ENCODE peak calls at places on chromosomes 7 and 10, in seven cellular contexts. I is IMR-90, B is trophoblast cell, F is neuronal stem cell, M is mesenchymal stem cell, G is mesendoderm, Q is H1. T is an unnamed sample.

GRCh38 chr7:7772385-7772784 is 54.0 kb upstream of the RPA3 start:
- DNase-seq in B (no peak), G (no peak), I (peak; percentile 67), F (no peak), M (peak; percentile 63), Q (no peak), T (no peak)

GRCh38 chr10:12965571-12965970 is 35.9 kb downstream of the CCDC3 start:
- DNase-seq in B (no peak), I (peak; percentile 49), Q (no peak), G (no peak), F (no peak), M (peak; percentile 77), T (no peak)

GRCh38 chr7:106305732-106306131 is 20.9 kb upstream of the NAMPT start:
- DNase-seq in M (no peak), I (no peak), Q (no peak), F (no peak), B (no peak), G (no peak), T (no peak)

GRCh38 chr10:32957341-32958084 is 517 bp downstream of the ITGB1 start:
- DNase-seq in F (peak; percentile 45), I (no peak), M (no peak), G (peak; percentile 64), B (peak; percentile 51), Q (no peak), T (peak; percentile 66)

GRCh38 chr7:25173184-25173583 is 48.1 kb upstream of the CYCS start:
- DNase-seq in F (no peak), M (no peak), I (no peak), Q (no peak), G (no peak), B (no peak), T (no peak)

GRCh38 chr10:34565934-34566333 is 249.2 kb downstream of the PARD3 start:
- DNase-seq in Q (no peak), M (no peak), I (peak; percentile 25), F (no peak), G (peak; percentile 52), B (no peak), T (no peak)

GRCh38 chr10:36578306-36578705 is 547.1 kb upstream of the ANKRD30A start:
- DNase-seq in G (no peak), Q (no peak), B (no peak), I (peak; percentile 88), M (peak; percentile 22), F (no peak), T (no peak)

GRCh38 chr10:124062390-124062789 is 31.0 kb downstream of the CHST15 start:
- DNase-seq in M (no peak), F (no peak), I (no peak), B (no peak), G (no peak), Q (no peak), T (no peak)

GRCh38 chr10:102814873-102815661 is 22.1 kb downstream of the CYP17A1 start:
- DNase-seq in Q (no peak), B (peak; percentile 53), G (no peak), I (peak; percentile 68), F (no peak), M (peak; percentile 72), T (peak; percentile 45)

GRCh38 chr7:94633025-94633341 is 22.9 kb downstream of the SGCE start:
- DNase-seq in I (no peak), B (no peak), M (no peak), F (no peak), Q (no peak), G (no peak), T (no peak)
- H3K4me2 ChIP-seq in I (no peak overlapping the region), B (no peak overlapping the region), M (no peak overlapping the region), F (no peak overlapping the region), Q (no peak overlapping the region), G (no peak overlapping the region), T (no peak overlapping the region)

GRCh38 chr10:110323503-110323902 is 18.8 kb upstream of the SMNDC1 start:
- DNase-seq in B (peak; percentile 46), G (peak; percentile 51), Q (no peak), M (peak; percentile 84), F (no peak), I (peak; percentile 97), T (no peak)
- H3K4ac ChIP-seq in B (no peak overlapping the region), G (no peak overlapping the region), Q (no peak overlapping the region), M (no peak overlapping the region), F (no peak overlapping the region), I (peak overlapping the region; percentile 72), T (no peak overlapping the region)

GRCh38 chr7:14752301-14752700 is 150.2 kb downstream of the DGKB start:
- DNase-seq in M (no peak), Q (no peak), G (no peak), I (no peak), F (no peak), B (no peak), T (no peak)

GRCh38 chr7:14748461-14748860 is 154.1 kb downstream of the DGKB start:
- DNase-seq in Q (no peak), G (no peak), F (no peak), I (peak; percentile 77), M (peak; percentile 81), B (no peak), T (no peak)

GRCh38 chr7:14747701-14748100 is 154.8 kb downstream of the DGKB start:
- DNase-seq in I (no peak), B (no peak), Q (no peak), F (no peak), G (no peak), M (no peak), T (no peak)

GRCh38 chr7:14754631-14755030 is 147.9 kb downstream of the DGKB start:
- DNase-seq in I (peak; percentile 62), Q (no peak), F (no peak), B (no peak), M (peak; percentile 47), G (no peak), T (no peak)

DNA sequence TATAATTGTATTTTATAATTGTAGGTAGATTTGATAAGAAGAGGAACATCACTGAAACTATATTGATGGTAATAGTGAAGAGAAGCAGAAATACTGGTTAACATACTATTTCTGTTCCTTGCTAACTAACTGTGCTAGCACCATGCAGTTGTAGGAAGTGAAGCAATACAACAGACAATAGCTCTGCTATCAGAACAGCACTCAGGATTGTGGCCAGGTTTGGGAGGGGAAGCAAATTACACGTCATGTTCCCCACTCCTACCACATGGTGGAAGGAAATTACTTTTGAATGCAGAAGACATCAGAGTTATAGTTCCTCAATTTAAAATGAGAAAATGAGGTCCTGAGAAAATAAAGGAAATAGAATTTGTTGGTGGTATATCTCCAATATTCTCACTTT is 151.1 kb downstream of the DGKB start:
- DNase-seq in I (no peak), B (no peak), Q (no peak), F (no peak), G (no peak), M (no peak), T (no peak)
- H3K18ac ChIP-seq in I (no peak overlapping the region), B (no peak overlapping the region), Q (no peak overlapping the region), F (no peak overlapping the region), G (no peak overlapping the region), M (no peak overlapping the region), T (no peak overlapping the region)

DNA sequence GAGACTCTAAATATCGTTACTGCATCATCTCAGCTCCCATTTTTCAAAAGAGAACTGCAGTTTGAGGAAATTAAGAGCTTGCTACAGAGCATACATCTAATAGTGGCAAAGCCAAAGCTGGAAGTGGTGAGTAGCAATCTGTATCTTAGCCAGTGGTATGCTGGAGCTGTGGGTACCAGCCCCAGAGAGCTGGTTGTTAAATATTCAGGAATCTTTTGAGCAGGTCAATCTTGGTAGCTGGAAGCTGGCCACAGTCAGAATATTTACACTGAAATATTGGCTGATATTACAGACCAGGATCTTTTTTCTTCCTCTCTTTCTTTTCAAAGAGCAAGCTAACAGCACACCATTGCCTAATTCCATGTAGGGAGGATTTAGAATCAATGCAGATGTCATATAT is 88.4 kb upstream of the STEAP1B start:
- DNase-seq in I (no peak), Q (no peak), G (no peak), F (no peak), B (peak; percentile 24), M (no peak), T (no peak)
- H3K4me2 ChIP-seq in I (no peak overlapping the region), Q (no peak overlapping the region), G (no peak overlapping the region), F (no peak overlapping the region), B (no peak overlapping the region), M (no peak overlapping the region), T (no peak overlapping the region)

GRCh38 chr10:4830546-4830945 is 4.5 kb downstream of the AKR1E2 start:
- DNase-seq in B (no peak), G (no peak), Q (no peak), M (no peak), I (no peak), F (no peak), T (no peak)

GRCh38 chr10:4829954-4830353 is 3.9 kb downstream of the AKR1E2 start:
- DNase-seq in B (no peak), F (no peak), G (no peak), Q (no peak), I (no peak), M (no peak), T (no peak)

GRCh38 chr10:4826788-4827324 is 849 bp downstream of the AKR1E2 start:
- DNase-seq in B (no peak), F (no peak), I (no peak), G (no peak), M (no peak), Q (no peak), T (no peak)

GRCh38 chr10:4825868-4826787 is at the start of gene AKR1E2:
- DNase-seq in G (peak; percentile 91), B (peak; percentile 90), I (peak; percentile 79), M (peak; percentile 85), Q (peak; percentile 46), F (peak; percentile 64), T (peak; percentile 92)

GRCh38 chr10:4828005-4828404 is 2.0 kb downstream of the AKR1E2 start:
- DNase-seq in F (no peak), G (no peak), I (no peak), Q (no peak), B (no peak), M (no peak), T (no peak)
- H3K4ac ChIP-seq in F (no peak overlapping the region), G (no peak overlapping the region), I (no peak overlapping the region), Q (no peak overlapping the region), B (no peak overlapping the region), M (no peak overlapping the region), T (no peak overlapping the region)

GRCh38 chr7:70353310-70353947 is 755.2 kb downstream of the AUTS2 start:
- DNase-seq in G (peak; percentile 19), B (no peak), F (no peak), Q (no peak), M (no peak), I (no peak), T (no peak)
- H3K18ac ChIP-seq in G (no peak overlapping the region), B (no peak overlapping the region), F (no peak overlapping the region), Q (no peak overlapping the region), M (no peak overlapping the region), I (no peak overlapping the region), T (no peak overlapping the region)

T was measured in H9.